ENCODE peak calls at places on chromosomes 12 and 14, in seven cellular contexts. W is fibroblast of pulmonary artery; O is upper lobe of right lung; A is fibroblast of the aortic adventitia; D is A172; X is fibroblast of the conjunctiva; Z is activated CD4-positive, alpha-beta T cell treated with anti-CD3 and anti-CD28 coated beads for 48 hours. P is an unnamed sample.
A peak's percentile ranks its signal among the peaks of the same experiment; 100 is the strongest.

GRCh38 chr14:74638970-74639369 is 26.9 kb upstream of the LTBP2 start:
- DNase-seq in W (peak; percentile 78), O (no peak), A (peak; percentile 35), D (no peak), X (no peak), Z (no peak), P (no peak)

GRCh38 chr14:35687335-35687939 is 121.7 kb downstream of the RALGAPA1 start:
- DNase-seq in W (peak; percentile 78), O (no peak), A (peak; percentile 67), D (peak; percentile 33), X (peak; percentile 33), Z (peak; percentile 42), P (peak; percentile 75)

GRCh38 chr12:6074979-6075585 is 49.4 kb downstream of the VWF start:
- DNase-seq in W (no peak), O (peak; percentile 76), A (no peak), D (no peak), X (no peak), Z (peak; percentile 55), P (no peak)

GRCh38 chr12:65511134-65511912 is 232.8 kb downstream of the MSRB3 start:
- DNase-seq in W (no peak), O (no peak), A (no peak), D (no peak), X (no peak), Z (no peak), P (no peak)

GRCh38 chr12:78192979-78193378 is 362.3 kb downstream of the NAV3 start:
- DNase-seq in W (no peak), O (no peak), A (peak; percentile 49), D (no peak), X (no peak), Z (no peak), P (no peak)

GRCh38 chr12:76762556-76762955 is 1.4 kb upstream of the ZDHHC17 start:
- DNase-seq in W (no peak), O (no peak), A (peak; percentile 14), D (no peak), X (no peak), Z (no peak), P (peak; percentile 21)

GRCh38 chr12:114764516-114764915 is 80.5 kb upstream of the TBX3 start:
- DNase-seq in W (peak; percentile 65), O (no peak), A (no peak), D (no peak), X (no peak), Z (no peak), P (no peak)

GRCh38 chr12:71449373-71450070 is 9.9 kb downstream of the LGR5 start:
- DNase-seq in W (no peak), O (no peak), A (no peak), D (no peak), X (no peak), Z (no peak), P (no peak)

GRCh38 chr14:68548194-68549056 is 244.4 kb downstream of the ZFP36L1 start:
- DNase-seq in W (peak; percentile 99), O (peak; percentile 75), A (peak; percentile 99), D (peak; percentile 90), X (peak; percentile 95), Z (no peak), P (no peak)

GRCh38 chr12:122018937-122019336 is 2.7 kb upstream of the BCL7A start:
- DNase-seq in W (no peak), O (no peak), A (no peak), D (no peak), X (no peak), Z (no peak), P (no peak)

P was measured in DMS53.